ENCODE peak calls at places on chromosomes 13 and 19, in eight cellular contexts. F, D, S, J, Q, B, U and E are unnamed samples.
A peak's percentile ranks its signal among the peaks of the same experiment; 100 is the strongest.

GRCh38 chr13:44132710-44133109 is 240.9 kb upstream of the SERP2 start:
- DNase-seq in F (peak; percentile 90), D (no peak), S (peak; percentile 74), J (no peak), Q (no peak), B (no peak), U (no peak), E (peak; percentile 87)

GRCh38 chr19:19541572-19541971 is 3.5 kb downstream of the CILP2 start:
- DNase-seq in F (peak; percentile 73), D (no peak), S (no peak), J (no peak), Q (no peak), B (no peak), U (no peak), E (no peak)

GRCh38 chr13:39226359-39226758 is 188.1 kb downstream of the NHLRC3 start:
- DNase-seq in F (peak; percentile 82), D (no peak), S (no peak), J (no peak), Q (no peak), B (no peak), U (no peak), E (no peak)

GRCh38 chr19:2315818-2316353 is 7.9 kb upstream of the LINGO3 start:
- DNase-seq in F (peak; percentile 95), D (peak; percentile 36), S (peak; percentile 96), J (peak; percentile 70), Q (no peak), B (peak; percentile 73), U (no peak), E (peak; percentile 86)

GRCh38 chr13:41528021-41528420 is 70.7 kb downstream of the RGCC start:
- DNase-seq in F (no peak), D (no peak), S (no peak), J (no peak), Q (no peak), B (no peak), U (no peak), E (no peak)

GRCh38 chr13:21074601-21075302 is 13.4 kb upstream of the LATS2 start:
- DNase-seq in F (no peak), D (peak; percentile 63), S (peak; percentile 20), J (no peak), Q (no peak), B (no peak), U (no peak), E (no peak)

GRCh38 chr19:46716672-46717033 is 261 bp downstream of the PRKD2 start:
- DNase-seq in F (no peak), D (no peak), S (no peak), J (no peak), Q (no peak), B (no peak), U (no peak), E (no peak)

GRCh38 chr19:3469638-3470499 is 10.5 kb downstream of the SMIM24 start:
- DNase-seq in F (peak; percentile 86), D (no peak), S (no peak), J (no peak), Q (no peak), B (no peak), U (no peak), E (peak; percentile 62)

GRCh38 chr19:23867895-23868294 is 46.8 kb upstream of the ZNF726 start:
- DNase-seq in F (no peak), D (no peak), S (no peak), J (peak; percentile 2), Q (no peak), B (no peak), U (no peak), E (no peak)

GRCh38 chr13:55572408-55572807 is 1568.3 kb upstream of the PRR20A start:
- DNase-seq in F (no peak), D (no peak), S (no peak), J (no peak), Q (no peak), B (no peak), U (no peak), E (no peak)